ENCODE peak calls at places on chromosomes 2 and 18, in eight cellular contexts. K is mesenchymal stem cell, D is HCT116, W is GM23248, U is A549, M is OCI-LY7, J is hepatocyte, G is PC-9. B is an unnamed sample.

GRCh38 chr2:110126926-110127325 is 11.3 kb upstream of the MALL start:
- DNase-seq in D (no peak), W (no peak), U (no peak), M (no peak), K (no peak), J (no peak), G (no peak), B (no peak)

GRCh38 chr2:3651686-3652516 is 6.1 kb upstream of the ALLC start:
- DNase-seq in G (no peak), M (peak), D (no peak), K (peak), W (peak), U (no peak), J (peak), B (no peak)

GRCh38 chr2:28224648-28225471 is 167.8 kb upstream of the FOSL2 start:
- DNase-seq in G (peak), U (no peak), W (peak), J (peak), K (peak), M (no peak), D (no peak), B (peak)

GRCh38 chr2:32865399-32866068 is 81.2 kb upstream of the LTBP1 start:
- DNase-seq in M (no peak), W (peak), K (peak), D (peak), J (no peak), U (peak), G (peak), B (peak)

GRCh38 chr2:43178602-43179542 is 47.5 kb downstream of the ZFP36L2 start:
- DNase-seq in D (peak), U (peak), J (peak), G (peak), M (no peak), W (peak), K (peak), B (peak)

GRCh38 chr2:23658466-23658942 is 268.4 kb downstream of the ATAD2B start:
- DNase-seq in M (no peak), G (no peak), W (no peak), U (no peak), J (peak), D (no peak), K (peak), B (no peak)

GRCh38 chr18:45802814-45803492 is 22.5 kb upstream of the SIGLEC15 start:
- DNase-seq in G (peak), M (no peak), K (peak), U (peak), W (peak), D (peak), J (peak), B (peak)

GRCh38 chr18:61876899-61877298 is 15.9 kb downstream of the RNF152 start:
- DNase-seq in W (no peak), D (no peak), G (no peak), J (no peak), K (no peak), U (no peak), M (no peak), B (no peak)

GRCh38 chr2:126749537-126749936 is 93.6 kb downstream of the GYPC start:
- DNase-seq in M (peak), W (peak), D (no peak), K (peak), G (no peak), U (no peak), J (no peak), B (no peak)

GRCh38 chr18:52174220-52174619 is 165.8 kb upstream of the DCC start:
- DNase-seq in D (no peak), W (no peak), J (no peak), M (no peak), G (no peak), K (no peak), U (no peak), B (no peak)

GRCh38 chr2:182229288-182229687 is 197.5 kb downstream of the PDE1A start:
- DNase-seq in G (no peak), D (no peak), M (no peak), K (no peak), U (no peak), W (peak), J (no peak), B (peak)

GRCh38 chr2:113209869-113210305 is 36.1 kb downstream of the PSD4 start:
- DNase-seq in J (no peak), G (no peak), M (no peak), U (no peak), D (no peak), K (no peak), W (no peak), B (no peak)

GRCh38 chr2:190533968-190534309 is 583 bp downstream of the NEMP2 start:
- DNase-seq in J (peak), M (peak), U (no peak), W (no peak), G (no peak), D (no peak), K (peak), B (peak)

GRCh38 chr18:41940506-41941215 is 14.4 kb upstream of the PIK3C3 start:
- DNase-seq in W (peak), J (peak), M (no peak), G (peak), D (no peak), U (peak), K (peak), B (peak)

GRCh38 chr2:72821983-72822382 is 3.9 kb downstream of the EXOC6B start:
- DNase-seq in G (no peak), M (no peak), J (no peak), D (no peak), W (no peak), K (no peak), U (no peak), B (no peak)

GRCh38 chr2:144455979-144456378 is 63.9 kb downstream of the ZEB2 start:
- DNase-seq in G (no peak), U (no peak), J (no peak), K (no peak), D (no peak), M (no peak), W (peak), B (no peak)

GRCh38 chr18:27762054-27762453 is 414.9 kb downstream of the CDH2 start:
- DNase-seq in W (no peak), U (no peak), D (no peak), K (no peak), M (no peak), G (no peak), J (no peak), B (no peak)

GRCh38 chr2:169673921-169674320 is 20.3 kb downstream of the CFAP210 start:
- DNase-seq in W (no peak), G (no peak), D (no peak), J (no peak), U (no peak), M (no peak), K (no peak), B (no peak)

GRCh38 chr2:42192642-42193566 is 23.8 kb downstream of the EML4 start:
- DNase-seq in M (no peak), G (no peak), J (no peak), K (no peak), D (no peak), W (no peak), U (no peak), B (no peak)

GRCh38 chr18:74127483-74127750 is 20.2 kb downstream of the FBXO15 start:
- DNase-seq in G (no peak), W (no peak), D (no peak), J (no peak), U (no peak), M (no peak), K (no peak), B (no peak)

GRCh38 chr18:2846241-2846637 is 567 bp upstream of the EMILIN2 start:
- DNase-seq in M (no peak), U (no peak), K (peak), J (peak), D (no peak), G (no peak), W (peak), B (no peak)

GRCh38 chr2:155643056-155643775 is 689.3 kb downstream of the NR4A2 start:
- DNase-seq in M (no peak), W (no peak), K (no peak), D (no peak), J (no peak), G (no peak), U (no peak), B (no peak)

GRCh38 chr2:67600472-67600871 is 203.3 kb downstream of the ETAA1 start:
- DNase-seq in D (no peak), K (no peak), J (no peak), G (no peak), U (peak), W (no peak), M (no peak), B (no peak)

GRCh38 chr18:65924878-65925277 is 174.1 kb downstream of the CDH7 start:
- DNase-seq in W (no peak), U (no peak), D (no peak), J (no peak), K (no peak), M (no peak), G (no peak), B (no peak)

GRCh38 chr18:38368886-38369285 is 803.3 kb upstream of the CELF4 start:
- DNase-seq in U (no peak), J (no peak), M (no peak), D (no peak), W (no peak), K (peak), G (no peak), B (no peak)

GRCh38 chr2:17646096-17646554 is 105.6 kb downstream of the VSNL1 start:
- DNase-seq in W (peak), G (peak), D (peak), K (peak), J (peak), U (peak), M (peak), B (peak)

GRCh38 chr2:71888741-71889445 is 258.8 kb downstream of the CYP26B1 start:
- DNase-seq in M (no peak), U (no peak), D (no peak), K (peak), W (peak), G (no peak), J (no peak), B (no peak)

GRCh38 chr2:238108423-238109201 is 8.5 kb downstream of the ESPNL start:
- DNase-seq in M (peak), U (no peak), G (no peak), K (no peak), D (no peak), W (no peak), J (peak), B (no peak)

GRCh38 chr18:10049721-10050120 is 135.9 kb downstream of the VAPA start:
- DNase-seq in U (no peak), K (no peak), J (no peak), M (no peak), W (no peak), D (no peak), G (no peak), B (no peak)

GRCh38 chr18:10046178-10046807 is 132.5 kb downstream of the VAPA start:
- DNase-seq in M (no peak), U (no peak), D (no peak), J (no peak), W (no peak), K (no peak), G (no peak), B (no peak)

GRCh38 chr18:10044054-10044453 is 130.2 kb downstream of the VAPA start:
- DNase-seq in U (no peak), M (no peak), K (no peak), W (no peak), J (no peak), G (no peak), D (no peak), B (no peak)

GRCh38 chr18:10045296-10045891 is 131.6 kb downstream of the VAPA start:
- DNase-seq in U (no peak), G (no peak), W (no peak), M (no peak), K (no peak), D (no peak), J (no peak), B (no peak)

GRCh38 chr18:10047237-10047636 is 133.4 kb downstream of the VAPA start:
- DNase-seq in K (peak), G (no peak), M (no peak), U (no peak), W (peak), J (no peak), D (no peak), B (no peak)
- H3K4me2 ChIP-seq in K (no peak), G (no peak), M (no peak), U (no peak), W (no peak), J (no peak), D (no peak), B (no peak)

GRCh38 chr2:53077413-53077812 is 690.2 kb upstream of the CHAC2 start:
- DNase-seq in M (no peak), D (no peak), U (no peak), J (no peak), G (no peak), W (no peak), K (no peak), B (no peak)
- H3K4me2 ChIP-seq in M (no peak), D (no peak), U (no peak), J (no peak), G (no peak), W (no peak), K (no peak), B (no peak)

DNA sequence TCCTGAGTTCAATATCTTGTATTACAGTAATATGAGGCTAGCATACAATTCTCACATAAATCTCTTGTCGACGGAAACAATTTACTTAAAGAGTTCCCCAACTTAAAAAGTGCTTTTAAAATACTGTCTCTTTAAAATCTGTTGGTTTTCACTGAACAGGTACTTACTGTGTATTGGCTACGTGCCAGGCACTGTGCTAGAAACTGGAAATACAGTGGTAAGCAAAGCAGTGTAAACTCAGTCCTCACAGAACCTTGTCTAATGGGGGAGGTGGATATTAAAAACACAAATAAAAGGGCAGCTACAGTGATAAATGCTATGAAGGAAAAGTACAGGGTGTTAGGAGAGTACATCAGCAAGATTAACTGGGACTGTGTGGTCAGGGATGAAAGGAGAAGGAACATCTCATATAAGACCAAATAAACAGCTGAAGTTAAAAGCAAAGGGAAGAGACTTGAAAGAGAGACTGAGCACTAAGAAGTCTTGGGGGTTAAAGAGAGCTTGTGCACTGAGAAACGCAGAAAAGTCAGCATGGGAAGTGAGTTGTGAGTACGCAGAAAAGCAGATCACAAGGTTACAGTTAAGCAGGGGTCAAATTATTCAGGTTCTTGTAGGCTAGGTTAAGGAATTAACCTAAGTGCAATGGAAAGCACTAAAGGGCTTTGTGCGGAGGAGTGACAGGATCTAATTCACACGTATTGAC is 52.5 kb downstream of the USP40 start:
- DNase-seq in W (no peak), D (no peak), U (no peak), J (peak), G (no peak), K (no peak), M (peak), B (no peak)
- H3K4me2 ChIP-seq in W (no peak), D (no peak), U (no peak), J (no peak), G (no peak), K (no peak), M (peak), B (no peak)

GRCh38 chr2:231250146-231250545 is 51.7 kb downstream of the ARMC9 start:
- DNase-seq in U (no peak), M (no peak), W (peak), J (no peak), K (no peak), G (peak), D (no peak), B (peak)
- H3K4me2 ChIP-seq in U (no peak), M (no peak), W (no peak), J (no peak), K (no peak), G (no peak), D (no peak), B (no peak)

DNA sequence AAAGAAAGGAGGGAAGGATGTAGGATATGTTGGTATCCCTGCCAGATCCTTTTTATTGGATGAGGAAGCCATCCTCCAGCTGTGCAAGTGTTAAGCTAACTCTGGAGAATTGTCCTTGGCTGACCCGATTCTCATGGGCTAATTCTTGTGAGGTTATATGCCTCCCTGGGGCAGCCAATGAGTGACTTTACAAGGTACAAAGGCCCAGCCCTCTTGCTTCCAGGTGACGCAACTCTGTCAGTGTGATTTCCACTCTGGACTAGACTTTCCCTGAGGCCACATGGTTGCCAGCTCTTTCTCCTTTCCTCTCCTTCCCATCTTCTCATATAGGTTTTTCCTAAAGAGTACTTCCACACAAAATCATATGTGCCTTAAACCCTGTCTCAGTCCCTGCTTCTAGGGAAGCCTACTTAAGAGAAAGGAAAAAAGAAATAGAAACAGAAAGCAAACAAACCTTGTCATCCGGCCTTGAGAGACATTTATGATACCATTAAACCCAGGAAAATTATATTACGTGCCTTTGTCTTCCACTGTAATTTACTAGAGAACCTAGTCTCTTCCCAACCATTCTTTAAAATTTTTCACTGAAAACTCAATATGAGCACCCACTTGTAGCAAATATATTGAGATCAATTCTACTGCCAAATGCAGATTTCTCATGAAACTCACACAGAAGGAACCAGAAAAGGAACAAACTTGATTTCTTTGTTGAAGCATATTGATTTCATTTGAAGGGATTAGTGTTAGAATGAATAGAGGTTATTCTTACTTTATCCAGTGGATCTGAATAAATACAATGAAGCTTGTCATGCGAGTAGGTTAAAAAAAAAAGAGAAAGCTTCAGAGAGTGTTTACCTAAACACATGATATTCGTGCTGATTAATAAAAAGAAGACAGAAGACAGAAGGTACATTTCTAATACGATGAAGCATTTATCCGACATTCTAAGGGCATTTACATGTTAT is 226.4 kb upstream of the ZSWIM2 start:
- DNase-seq in U (no peak), M (no peak), J (peak), D (no peak), G (no peak), W (no peak), K (no peak), B (no peak)
- H3K4me2 ChIP-seq in U (no peak), M (no peak), J (no peak), D (no peak), G (no peak), W (no peak), K (no peak), B (no peak)

GRCh38 chr2:134436706-134437105 is 182.8 kb downstream of the MGAT5 start:
- DNase-seq in M (no peak), D (no peak), U (no peak), J (no peak), K (no peak), W (no peak), G (peak), B (no peak)
- H3K4me2 ChIP-seq in M (no peak), D (no peak), U (no peak), J (no peak), K (no peak), W (no peak), G (no peak), B (no peak)

GRCh38 chr18:9753863-9754262 is 45.8 kb downstream of the RAB31 start:
- DNase-seq in K (no peak), G (peak), W (peak), U (peak), J (no peak), M (no peak), D (no peak), B (peak)
- H3K4me2 ChIP-seq in K (no peak), G (no peak), W (no peak), U (peak), J (no peak), M (no peak), D (peak), B (no peak)

GRCh38 chr2:236642584-236643291 is 73.1 kb downstream of the ACKR3 start:
- DNase-seq in D (no peak), J (peak), U (peak), K (peak), G (peak), M (no peak), W (peak), B (peak)
- H3K4me2 ChIP-seq in D (peak), J (peak), U (peak), K (peak), G (peak), M (no peak), W (peak), B (no peak)

B was measured in mammary epithelial cell.